ENCODE peak calls at places on chromosomes 2 and 18, in four cellular contexts. One of them, this sample, is unnamed. For H3K4me1, the result is how much of the 10 kb centered on the place peaks cover.

GRCh38 chr2:202976809-202977208 is 37.9 kb upstream of the NBEAL1 start:
- DNase-seq in thoracic aorta: no peak
- DNase-seq in transverse colon: no peak
- DNase-seq in lower lobe of right lung: no peak
- DNase-seq in this sample: no peak

GRCh38 chr2:54845514-54845913 is 122.1 kb downstream of the EML6 start:
- DNase-seq in lower lobe of right lung: no peak
- DNase-seq in thoracic aorta: no peak
- DNase-seq in transverse colon: no peak
- DNase-seq in this sample: no peak

GRCh38 chr18:77177009-77177408 is 44.4 kb upstream of the MBP start:
- DNase-seq in thoracic aorta: no peak
- DNase-seq in lower lobe of right lung: no peak
- DNase-seq in transverse colon: no peak
- DNase-seq in this sample: no peak

GRCh38 chr2:15638720-15639119 is 47.1 kb downstream of the DDX1 start:
- DNase-seq in transverse colon: no peak
- DNase-seq in lower lobe of right lung: no peak
- DNase-seq in thoracic aorta: no peak
- DNase-seq in this sample: no peak

GRCh38 chr2:161044937-161045336 is 115.3 kb upstream of the TANK start:
- DNase-seq in transverse colon: no peak
- DNase-seq in thoracic aorta: no peak
- DNase-seq in lower lobe of right lung: no peak
- DNase-seq in this sample: no peak

GRCh38 chr2:229431331-229431954 is 160.4 kb upstream of the PID1 start:
- DNase-seq in transverse colon: no peak
- DNase-seq in thoracic aorta: no peak
- DNase-seq in lower lobe of right lung: no peak
- DNase-seq in this sample: no peak

GRCh38 chr2:230828272-230828961 is 36.3 kb upstream of the ITM2C start:
- DNase-seq in lower lobe of right lung: no peak
- DNase-seq in transverse colon: peak
- DNase-seq in thoracic aorta: no peak
- DNase-seq in this sample: peak

GRCh38 chr2:119352357-119352756 is 14.3 kb downstream of the C2orf76 start:
- DNase-seq in transverse colon: no peak
- DNase-seq in lower lobe of right lung: no peak
- DNase-seq in thoracic aorta: no peak
- DNase-seq in this sample: no peak

GRCh38 chr2:168118733-168119518 is 128.5 kb downstream of the STK39 start:
- DNase-seq in thoracic aorta: no peak
- DNase-seq in transverse colon: no peak
- DNase-seq in lower lobe of right lung: no peak
- DNase-seq in this sample: no peak

GRCh38 chr2:122707224-122707824 is 951.9 kb downstream of the TSN start:
- DNase-seq in lower lobe of right lung: no peak
- DNase-seq in transverse colon: no peak
- DNase-seq in thoracic aorta: no peak
- DNase-seq in this sample: no peak

GRCh38 chr18:11909597-11910026 is 1.5 kb upstream of the MPPE1 start:
- DNase-seq in thoracic aorta: no peak
- DNase-seq in lower lobe of right lung: no peak
- DNase-seq in transverse colon: no peak
- DNase-seq in this sample: no peak

GRCh38 chr2:98731709-98732349 is 897 bp upstream of the MGAT4A start:
- DNase-seq in transverse colon: peak
- DNase-seq in thoracic aorta: no peak
- DNase-seq in lower lobe of right lung: no peak
- DNase-seq in this sample: no peak

GRCh38 chr2:71454221-71455010 is 1.1 kb downstream of the DYSF start:
- DNase-seq in lower lobe of right lung: no peak
- DNase-seq in thoracic aorta: no peak
- DNase-seq in transverse colon: no peak
- DNase-seq in this sample: no peak

GRCh38 chr2:223048519-223048918 is 3.5 kb upstream of the KCNE4 start:
- DNase-seq in thoracic aorta: no peak
- DNase-seq in lower lobe of right lung: no peak
- DNase-seq in transverse colon: no peak
- DNase-seq in this sample: no peak

DNA sequence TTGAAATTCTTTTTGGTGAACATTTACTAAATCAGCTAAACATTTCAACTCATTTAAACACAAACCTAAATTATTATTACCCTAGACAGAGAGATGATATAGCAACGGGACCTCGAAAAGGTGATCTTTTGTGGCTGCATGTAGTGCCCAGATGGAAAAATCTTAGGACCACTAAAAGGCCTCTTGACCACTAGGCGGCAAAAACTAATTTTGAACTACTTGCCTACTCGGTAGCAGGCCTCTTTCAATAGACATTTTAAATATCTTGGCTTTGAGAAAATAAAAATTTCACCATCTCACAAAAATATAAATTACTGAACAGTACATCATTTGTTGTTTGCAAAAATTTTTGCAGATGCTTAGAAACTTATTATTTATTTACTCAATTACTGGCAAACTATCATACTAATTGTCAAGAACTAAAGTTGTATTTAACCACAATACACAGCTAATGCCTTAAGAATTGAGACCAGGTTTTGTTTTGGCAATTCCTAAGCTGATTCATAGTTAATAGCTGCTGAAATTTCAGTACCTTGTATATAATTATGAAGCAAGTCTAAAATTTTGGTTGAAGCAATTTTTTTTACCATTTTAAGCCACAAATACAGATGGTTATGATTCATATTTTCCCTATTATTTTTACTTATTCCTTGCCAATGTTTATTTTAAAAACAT is 9.4 kb downstream of the COL3A1 start:
- DNase-seq in thoracic aorta: no peak
- DNase-seq in lower lobe of right lung: no peak
- DNase-seq in transverse colon: no peak
- DNase-seq in this sample: no peak
- TF ChIP-seq CTCF in thoracic aorta: peak
- TF ChIP-seq CTCF in lower lobe of right lung: no peak
- TF ChIP-seq CTCF in transverse colon: peak
- TF ChIP-seq CTCF in this sample: no peak

DNA sequence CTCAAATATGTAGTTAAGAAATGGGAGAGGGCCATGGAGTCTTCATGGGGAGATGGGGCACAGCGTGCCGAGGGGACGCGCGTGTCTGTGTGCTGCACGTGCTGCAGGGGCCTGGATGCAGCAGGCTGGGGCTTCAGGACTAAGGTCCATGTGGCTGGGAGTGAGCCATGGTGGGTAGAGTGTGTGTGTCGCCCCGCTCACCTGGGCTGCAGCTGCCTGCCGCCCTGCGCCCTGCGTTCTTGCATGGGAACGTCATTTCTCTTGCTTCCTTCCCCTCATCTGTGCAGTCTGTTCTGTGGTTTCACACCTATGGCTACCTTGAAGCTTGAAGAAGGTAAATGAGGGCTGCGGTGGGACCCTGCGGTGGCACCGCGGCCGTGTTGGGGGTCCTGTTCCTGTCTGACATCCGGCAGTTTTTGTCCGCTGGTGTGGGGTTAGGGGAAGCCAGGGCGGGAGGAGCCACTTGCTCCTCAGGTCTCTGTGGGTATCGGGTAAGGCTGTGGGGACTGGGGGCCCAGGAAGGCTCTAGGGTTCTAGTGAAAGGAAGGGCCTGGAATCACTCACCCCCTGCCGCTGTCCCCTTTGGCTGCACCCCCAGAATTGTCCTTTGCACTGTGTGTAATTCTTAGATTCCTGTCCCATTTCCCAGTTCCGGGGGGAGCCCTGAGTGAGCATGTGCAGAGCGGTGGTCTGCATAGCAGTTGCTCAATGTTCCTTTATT is 54.1 kb upstream of the HS6ST1 start:
- DNase-seq in transverse colon: no peak
- DNase-seq in thoracic aorta: no peak
- DNase-seq in lower lobe of right lung: no peak
- DNase-seq in this sample: no peak
- H3K4me1 ChIP-seq in transverse colon: under half
- H3K4me1 ChIP-seq in thoracic aorta: under half
- H3K4me1 ChIP-seq in lower lobe of right lung: under half
- H3K4me1 ChIP-seq in this sample: under half

DNA sequence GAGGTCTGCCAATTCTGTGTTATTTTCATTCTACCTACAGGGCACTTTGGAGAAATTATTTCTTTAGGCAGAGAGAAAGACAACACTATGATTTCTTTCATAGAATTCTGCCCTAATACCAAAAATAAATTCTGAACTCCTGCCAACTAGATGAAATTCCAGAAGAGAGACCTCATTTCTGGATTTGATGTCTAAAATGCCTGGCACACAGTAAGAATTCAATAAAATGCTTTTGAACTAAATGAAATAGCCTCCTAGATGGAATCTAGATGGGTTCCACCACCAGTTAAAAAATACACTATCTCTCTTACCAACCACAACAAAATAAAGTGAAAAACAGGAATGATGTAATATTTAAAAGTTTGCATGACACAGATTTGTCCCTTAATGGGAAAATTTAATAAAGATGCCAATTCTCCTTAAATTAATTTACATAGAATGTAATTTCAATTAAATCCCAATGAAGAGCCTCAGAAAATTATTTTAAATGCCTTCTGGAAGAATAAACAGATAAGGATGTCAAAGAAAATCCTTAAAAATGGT is 75.0 kb downstream of the OSBPL1A start:
- DNase-seq in transverse colon: no peak
- DNase-seq in lower lobe of right lung: no peak
- DNase-seq in thoracic aorta: no peak
- DNase-seq in this sample: no peak
- TF ChIP-seq CTCF in transverse colon: no peak
- TF ChIP-seq CTCF in lower lobe of right lung: no peak
- TF ChIP-seq CTCF in thoracic aorta: no peak
- TF ChIP-seq CTCF in this sample: no peak

DNA sequence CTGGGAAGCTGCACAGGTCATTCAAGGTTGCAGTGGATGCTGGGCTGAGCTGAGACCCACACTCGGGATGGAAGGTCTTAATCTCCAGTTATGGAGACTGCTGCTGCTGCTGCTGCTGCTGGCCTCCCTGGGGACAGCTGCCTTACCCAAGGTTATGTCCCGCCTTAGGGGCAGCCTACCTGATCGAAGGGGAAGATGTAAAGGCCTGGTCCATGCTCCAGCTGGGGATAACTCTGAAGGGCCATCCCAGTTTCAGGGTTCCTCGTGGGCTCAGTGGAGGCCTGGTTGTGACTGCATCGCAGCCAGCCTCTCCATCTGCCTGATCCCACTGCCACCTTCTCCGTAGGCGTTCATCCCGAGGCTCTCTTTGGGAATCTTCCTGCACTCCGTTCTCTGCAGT is 33.0 kb downstream of the RHOB start:
- DNase-seq in lower lobe of right lung: no peak
- DNase-seq in thoracic aorta: no peak
- DNase-seq in transverse colon: no peak
- DNase-seq in this sample: no peak
- H3K4me1 ChIP-seq in lower lobe of right lung: under half
- H3K4me1 ChIP-seq in thoracic aorta: under half
- H3K4me1 ChIP-seq in transverse colon: under half
- H3K4me1 ChIP-seq in this sample: under half

DNA sequence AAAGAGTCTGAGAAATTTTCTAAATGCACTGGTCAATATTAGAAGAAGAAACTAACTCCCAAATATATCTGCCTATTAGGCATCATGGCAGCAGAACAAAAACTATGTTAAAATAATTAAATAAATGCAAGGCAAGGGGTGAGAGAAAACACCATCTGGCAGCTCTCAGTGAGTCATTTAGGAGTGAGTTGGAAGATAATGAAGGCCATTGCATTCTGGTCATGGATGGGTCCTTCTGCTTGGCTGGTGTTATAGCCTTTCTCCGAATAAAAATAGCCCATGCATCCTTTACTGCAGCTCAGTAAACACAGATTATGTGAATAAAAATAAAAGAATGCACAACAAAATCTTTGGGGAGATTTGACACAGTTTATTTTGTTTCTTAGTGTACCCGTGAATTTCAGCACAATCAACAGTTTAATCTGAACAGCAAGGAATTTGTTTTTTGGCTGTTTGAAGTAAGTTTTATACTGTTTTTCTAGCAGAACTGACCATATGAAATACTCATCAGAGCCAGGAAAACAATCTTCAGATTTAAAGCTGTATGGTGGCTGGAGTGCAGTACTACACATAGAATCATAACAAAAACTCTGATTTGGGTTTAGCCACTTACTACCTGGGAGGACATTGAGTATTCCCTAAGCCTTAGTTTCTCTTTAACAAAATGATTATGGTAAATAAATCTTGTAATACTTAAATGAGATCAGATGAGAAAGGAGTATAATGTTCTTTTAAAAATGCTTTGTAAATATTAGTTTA is 225.1 kb upstream of the ITGA4 start:
- DNase-seq in thoracic aorta: no peak
- DNase-seq in lower lobe of right lung: no peak
- DNase-seq in transverse colon: no peak
- DNase-seq in this sample: no peak
- TF ChIP-seq CTCF in thoracic aorta: no peak
- TF ChIP-seq CTCF in lower lobe of right lung: no peak
- TF ChIP-seq CTCF in transverse colon: no peak
- TF ChIP-seq CTCF in this sample: no peak

GRCh38 chr2:219025637-219026585 is 15.4 kb downstream of the CFAP65 start:
- DNase-seq in lower lobe of right lung: no peak
- DNase-seq in transverse colon: no peak
- DNase-seq in thoracic aorta: no peak
- DNase-seq in this sample: no peak
- H3K4me1 ChIP-seq in lower lobe of right lung: under half
- H3K4me1 ChIP-seq in transverse colon: under half
- H3K4me1 ChIP-seq in thoracic aorta: under half
- H3K4me1 ChIP-seq in this sample: under half

GRCh38 chr2:148664229-148664628 is 19.7 kb downstream of the EPC2 start:
- DNase-seq in lower lobe of right lung: no peak
- DNase-seq in thoracic aorta: no peak
- DNase-seq in transverse colon: no peak
- DNase-seq in this sample: no peak

GRCh38 chr2:148666555-148666954 is 22.0 kb downstream of the EPC2 start:
- DNase-seq in thoracic aorta: no peak
- DNase-seq in lower lobe of right lung: no peak
- DNase-seq in transverse colon: no peak
- DNase-seq in this sample: no peak

GRCh38 chr2:148670773-148671172 is 26.2 kb downstream of the EPC2 start:
- DNase-seq in lower lobe of right lung: no peak
- DNase-seq in transverse colon: no peak
- DNase-seq in thoracic aorta: no peak
- DNase-seq in this sample: no peak

GRCh38 chr2:148667114-148667513 is 22.6 kb downstream of the EPC2 start:
- DNase-seq in lower lobe of right lung: no peak
- DNase-seq in transverse colon: no peak
- DNase-seq in thoracic aorta: no peak
- DNase-seq in this sample: no peak
- TF ChIP-seq CTCF in lower lobe of right lung: no peak
- TF ChIP-seq CTCF in transverse colon: no peak
- TF ChIP-seq CTCF in thoracic aorta: no peak
- TF ChIP-seq CTCF in this sample: no peak